ENCODE peak calls at places on chromosomes 1 and 21, in eight cellular contexts. V is KG1; H is heart right ventricle; Z is NCI-H226; L is naive B cell; P is fibroblast of mammary gland; Q is stimulated activated CD4-positive, alpha-beta T cell treated with anti-CD3 and anti-CD28 coated beads, Interleukin-12 subunit alpha, Interleukin-12 subunit beta, amount 100 ng/mL, for 4 hours; J is Right ventricle myocardium superior. K is an unnamed sample.

GRCh38 chr1:80249699-80250098 is 1243.2 kb upstream of the ADGRL4 start:
- DNase-seq in Z (no peak), V (no peak), H (no peak), P (no peak), J (no peak), L (no peak), Q (no peak), K (no peak)

GRCh38 chr21:14554948-14555347 is 8.8 kb upstream of the SAMSN1 start:
- DNase-seq in Z (peak; percentile 60), H (no peak), P (peak; percentile 34), J (no peak), L (no peak), Q (no peak), V (no peak), K (no peak)

GRCh38 chr1:242827538-242827937 is 303.0 kb upstream of the PLD5 start:
- DNase-seq in V (no peak), J (no peak), L (no peak), Q (no peak), P (no peak), H (no peak), Z (peak; percentile 26), K (no peak)

GRCh38 chr1:225448146-225448805 is 20.4 kb upstream of the LBR start:
- DNase-seq in Q (no peak), V (no peak), Z (no peak), L (no peak), P (no peak), J (no peak), H (no peak), K (no peak)

GRCh38 chr1:154821083-154821482 is 49.0 kb downstream of the KCNN3 start:
- DNase-seq in J (peak; percentile 62), Q (no peak), H (no peak), L (no peak), Z (no peak), V (no peak), P (peak; percentile 23), K (no peak)

GRCh38 chr1:175195798-175196197 is 3.2 kb upstream of the KIAA0040 start:
- DNase-seq in Z (no peak), H (no peak), P (no peak), Q (no peak), J (no peak), V (no peak), L (peak; percentile 37), K (no peak)

GRCh38 chr1:228697209-228698016 is 37.9 kb upstream of the RHOU start:
- DNase-seq in P (peak; percentile 91), Q (no peak), J (peak; percentile 78), Z (peak; percentile 57), V (no peak), L (no peak), H (peak; percentile 46), K (no peak)

GRCh38 chr1:214292317-214292716 is 11.4 kb downstream of the SMYD2 start:
- DNase-seq in Z (no peak), J (no peak), L (no peak), H (no peak), P (peak; percentile 47), Q (no peak), V (no peak), K (no peak)

GRCh38 chr1:205633421-205633976 is 1.7 kb upstream of the ELK4 start:
- DNase-seq in Q (no peak), P (peak; percentile 75), Z (no peak), J (no peak), V (no peak), L (no peak), H (no peak), K (no peak)

GRCh38 chr1:161720341-161720887 is 930 bp upstream of the FCRLB start:
- DNase-seq in H (no peak), Q (no peak), Z (no peak), L (no peak), P (no peak), J (no peak), V (no peak), K (no peak)

GRCh38 chr1:164725401-164725800 is 166.4 kb downstream of the PBX1 start:
- DNase-seq in H (no peak), L (no peak), P (peak; percentile 45), J (no peak), Q (no peak), V (no peak), Z (no peak), K (no peak)

GRCh38 chr1:194369622-194370021 is 1183.2 kb upstream of the B3GALT2 start:
- DNase-seq in H (no peak), V (no peak), Z (no peak), L (no peak), J (no peak), Q (no peak), P (no peak), K (no peak)

GRCh38 chr1:154476791-154477190 is 25.2 kb upstream of the TDRD10 start:
- DNase-seq in J (no peak), Z (no peak), P (no peak), L (no peak), V (no peak), H (no peak), Q (no peak), K (no peak)

GRCh38 chr1:202210370-202210769 is 16.8 kb downstream of the LGR6 start:
- DNase-seq in L (no peak), H (no peak), Q (no peak), Z (no peak), J (no peak), V (no peak), P (no peak), K (no peak)

GRCh38 chr1:198168180-198168579 is 11.4 kb downstream of the NEK7 start:
- DNase-seq in P (peak; percentile 67), H (no peak), V (no peak), J (no peak), L (no peak), Q (no peak), Z (peak; percentile 57), K (no peak)

GRCh38 chr1:92441316-92442311 is 45.1 kb downstream of the GFI1 start:
- DNase-seq in V (no peak), J (no peak), P (no peak), Z (no peak), Q (no peak), H (no peak), L (no peak), K (no peak)

GRCh38 chr1:222821239-222821638 is 6.4 kb downstream of the DISP1 start:
- DNase-seq in J (no peak), L (no peak), Q (no peak), P (peak; percentile 68), H (no peak), Z (no peak), V (no peak), K (no peak)

GRCh38 chr1:99181892-99182291 is 82.4 kb upstream of the PLPPR4 start:
- DNase-seq in J (no peak), P (no peak), L (no peak), Q (no peak), Z (no peak), H (no peak), V (no peak), K (no peak)

GRCh38 chr1:205172729-205173366 is 38.7 kb downstream of the DSTYK start:
- DNase-seq in Q (no peak), V (no peak), J (no peak), Z (peak; percentile 97), H (no peak), P (peak; percentile 98), L (no peak), K (no peak)

GRCh38 chr1:40047769-40048168 is 7.2 kb downstream of the CAP1 start:
- DNase-seq in H (no peak), V (no peak), L (no peak), Q (no peak), Z (no peak), P (no peak), J (no peak), K (no peak)

GRCh38 chr1:238652346-238652968 is 733.9 kb upstream of the CHRM3 start:
- DNase-seq in J (no peak), V (no peak), H (no peak), L (no peak), Z (no peak), Q (no peak), P (peak; percentile 95), K (no peak)

GRCh38 chr1:175208773-175209492 is 16.4 kb upstream of the KIAA0040 start:
- DNase-seq in H (no peak), P (no peak), J (no peak), V (peak; percentile 54), Q (no peak), Z (no peak), L (peak; percentile 65), K (peak; percentile 77)

GRCh38 chr1:200134116-200134515 is 106.6 kb downstream of the NR5A2 start:
- DNase-seq in J (no peak), H (no peak), Z (no peak), V (no peak), Q (no peak), P (no peak), L (no peak), K (no peak)

GRCh38 chr1:61942856-61943255 is 200.6 kb downstream of the PATJ start:
- DNase-seq in Z (no peak), L (no peak), P (no peak), Q (no peak), V (no peak), J (no peak), H (no peak), K (no peak)

GRCh38 chr1:211897011-211897410 is 66.4 kb upstream of the LPGAT1 start:
- DNase-seq in L (no peak), V (no peak), Z (no peak), P (no peak), Q (no peak), H (no peak), J (no peak), K (no peak)

GRCh38 chr1:77282866-77283539 is 1.2 kb downstream of the AK5 start:
- DNase-seq in J (no peak), Q (peak; percentile 30), P (no peak), Z (no peak), L (no peak), H (no peak), V (no peak), K (no peak)

GRCh38 chr1:30887485-30888315 is 20.9 kb downstream of the SDC3 start:
- DNase-seq in V (no peak), L (no peak), J (no peak), H (no peak), Z (no peak), Q (no peak), P (peak; percentile 16), K (no peak)

GRCh38 chr1:203465943-203466342 is 9.7 kb upstream of the PRELP start:
- DNase-seq in H (peak; percentile 64), Q (no peak), P (no peak), Z (no peak), J (peak; percentile 80), L (no peak), V (no peak), K (no peak)

GRCh38 chr1:247054992-247055415 is 23.6 kb downstream of the ZNF670 start:
- DNase-seq in Q (no peak), Z (peak; percentile 19), L (no peak), V (peak; percentile 28), J (no peak), P (peak; percentile 70), H (no peak), K (no peak)

GRCh38 chr1:93080424-93080823 is 1.3 kb downstream of the MTF2 start:
- DNase-seq in L (peak; percentile 43), Z (peak; percentile 55), P (peak; percentile 85), J (no peak), H (no peak), Q (no peak), V (peak; percentile 30), K (no peak)

GRCh38 chr1:230176871-230177411 is 109.9 kb downstream of the GALNT2 start:
- DNase-seq in J (peak; percentile 85), V (no peak), H (peak; percentile 72), Q (no peak), Z (no peak), P (peak; percentile 73), L (no peak), K (no peak)

GRCh38 chr1:155080250-155081228 is 1.9 kb downstream of the EFNA3 start:
- DNase-seq in Q (no peak), P (no peak), L (no peak), J (no peak), V (no peak), H (peak; percentile 19), Z (no peak), K (no peak)

GRCh38 chr1:201769966-201770365 is 59.0 kb upstream of the IPO9 start:
- DNase-seq in P (peak; percentile 93), L (no peak), H (peak; percentile 35), J (peak; percentile 73), V (no peak), Q (no peak), Z (peak; percentile 36), K (no peak)

GRCh38 chr1:205353612-205354011 is 3.1 kb downstream of the KLHDC8A start:
- DNase-seq in H (no peak), Q (no peak), L (no peak), Z (no peak), J (no peak), V (no peak), P (no peak), K (no peak)

K was measured in naive thymus-derived CD4-positive, alpha-beta T cell.